ENCODE peak calls at places on chromosomes 11 and 22, in seven cellular contexts. E, C, R, I, M, U and T are unnamed samples.

GRCh38 chr11:19524171-19524671 is 188.4 kb upstream of the NAV2 start:
- DNase-seq in C (no peak), R (no peak), U (no peak), E (no peak), I (peak), M (no peak), T (no peak)

GRCh38 chr22:30940655-30941362 is 27.8 kb downstream of the MORC2 start:
- DNase-seq in U (no peak), R (no peak), E (no peak), C (no peak), I (no peak), M (no peak), T (no peak)

GRCh38 chr11:33699515-33700424 is 856 bp downstream of the C11orf91 start:
- DNase-seq in U (peak), I (peak), M (no peak), E (peak), R (peak), C (peak), T (no peak)

GRCh38 chr11:72569966-72570892 is 104.0 kb downstream of the PDE2A start:
- DNase-seq in E (no peak), U (no peak), M (no peak), C (no peak), I (no peak), R (peak), T (no peak)

GRCh38 chr11:119478711-119479285 is 55.8 kb upstream of the THY1 start:
- DNase-seq in C (no peak), E (no peak), I (no peak), U (no peak), R (peak), M (no peak), T (no peak)

GRCh38 chr22:23696326-23696851 is 5.6 kb downstream of the RGL4 start:
- DNase-seq in E (peak), R (peak), M (no peak), U (no peak), I (no peak), C (no peak), T (no peak)

GRCh38 chr22:25627271-25627848 is 62.9 kb downstream of the GRK3 start:
- DNase-seq in M (no peak), E (no peak), R (no peak), C (no peak), I (no peak), U (no peak), T (no peak)

GRCh38 chr11:115618428-115618827 is 114.2 kb upstream of the CADM1 start:
- DNase-seq in R (no peak), C (no peak), U (no peak), E (no peak), I (no peak), M (no peak), T (no peak)

GRCh38 chr11:104256525-104256924 is 92.6 kb upstream of the PDGFD start:
- DNase-seq in E (no peak), U (no peak), I (no peak), M (no peak), R (no peak), C (no peak), T (no peak)

GRCh38 chr22:48515571-48516200 is 1312.0 kb downstream of the BRD1 start:
- DNase-seq in M (no peak), E (no peak), R (no peak), I (no peak), U (no peak), C (no peak), T (no peak)

GRCh38 chr11:49424136-49424535 is 215.7 kb upstream of the FOLH1 start:
- DNase-seq in R (no peak), U (no peak), I (no peak), M (no peak), C (no peak), E (no peak), T (no peak)

GRCh38 chr11:93432247-93432646 is 101.7 kb downstream of the DEUP1 start:
- DNase-seq in U (no peak), I (no peak), E (no peak), C (no peak), R (no peak), M (no peak), T (no peak)

GRCh38 chr11:114440971-114441810 is 1.9 kb downstream of the REXO2 start:
- DNase-seq in C (no peak), R (no peak), U (no peak), I (no peak), E (no peak), M (no peak), T (no peak)

GRCh38 chr11:17019231-17019630 is 5.0 kb upstream of the PLEKHA7 start:
- DNase-seq in E (no peak), C (no peak), I (no peak), R (no peak), M (no peak), U (no peak), T (peak)

GRCh38 chr11:31702966-31703365 is 108.2 kb downstream of the PAX6 start:
- DNase-seq in E (no peak), C (no peak), R (no peak), U (no peak), M (no peak), I (no peak), T (peak)

GRCh38 chr11:79249341-79249993 is 191.4 kb downstream of the TENM4 start:
- DNase-seq in E (no peak), U (no peak), C (no peak), R (no peak), I (no peak), M (no peak), T (no peak)

GRCh38 chr11:19953909-19954308 is 206.4 kb downstream of the DBX1 start:
- DNase-seq in U (no peak), E (no peak), I (peak), M (no peak), R (no peak), C (no peak), T (peak)

GRCh38 chr11:34395916-34396555 is 38.2 kb upstream of the ABTB2 start:
- DNase-seq in M (no peak), I (no peak), C (no peak), R (no peak), U (no peak), E (no peak), T (peak)

GRCh38 chr11:115321602-115322289 is 182.5 kb downstream of the CADM1 start:
- DNase-seq in E (no peak), U (no peak), M (no peak), R (no peak), I (no peak), C (no peak), T (no peak)

GRCh38 chr22:35519306-35520000 is 21.2 kb upstream of the RASD2 start:
- DNase-seq in C (no peak), E (no peak), U (no peak), R (no peak), I (no peak), M (no peak), T (no peak)

GRCh38 chr11:66479741-66480115 is 506 bp upstream of the DPP3 start:
- DNase-seq in R (peak), I (no peak), E (no peak), M (no peak), C (no peak), U (no peak), T (peak)

GRCh38 chr22:28600546-28601143 is 79.0 kb downstream of the TTC28 start:
- DNase-seq in I (no peak), C (no peak), R (no peak), E (no peak), U (no peak), M (no peak), T (no peak)

DNA sequence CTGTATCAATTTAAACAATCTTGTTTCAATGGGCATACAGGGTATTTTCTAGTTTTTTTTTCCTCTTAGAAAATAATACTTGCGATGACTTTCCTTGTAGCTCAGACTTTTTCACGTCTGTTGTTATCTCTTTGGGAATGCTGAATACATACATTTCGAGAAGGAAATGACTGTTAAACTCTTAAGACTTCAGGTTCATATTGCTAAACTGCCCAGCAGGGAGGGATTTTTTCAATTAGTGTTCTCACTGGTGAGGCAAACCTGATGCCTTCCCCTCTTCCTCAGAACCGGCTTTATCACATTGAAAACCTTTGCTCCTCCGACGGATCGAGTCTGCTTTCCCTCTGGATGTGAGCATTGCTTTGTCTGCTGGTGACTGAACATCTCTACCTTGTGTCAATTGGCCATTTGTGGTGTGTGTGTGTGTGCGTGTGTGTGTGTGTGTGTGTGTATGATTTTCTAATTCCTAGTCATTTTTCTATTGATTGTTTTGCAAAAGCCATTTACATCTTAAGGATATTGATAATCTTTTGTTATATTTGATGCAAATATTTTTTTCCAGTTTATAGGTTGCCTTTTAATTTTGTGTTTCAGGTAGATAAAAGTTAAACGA is 6.6 kb downstream of the NEAT1 start:
- DNase-seq in E (no peak), I (peak), M (no peak), C (no peak), R (peak), U (peak), T (no peak)
- TF ChIP-seq POLR2A in E (peak), I (no peak), M (no peak), C (peak), R (no peak), U (peak), T (peak)

GRCh38 chr11:122334546-122335375 is 218.7 kb upstream of the BLID start:
- DNase-seq in U (no peak), I (no peak), M (no peak), R (no peak), E (no peak), C (no peak), T (no peak)
- TF ChIP-seq POLR2A in U (no peak), I (no peak), M (no peak), R (no peak), E (no peak), C (no peak), T (no peak)

GRCh38 chr11:47587733-47588326 is 1.4 kb downstream of the FAM180B start:
- DNase-seq in I (no peak), R (peak), E (no peak), C (no peak), M (peak), U (no peak), T (no peak)

GRCh38 chr11:47583844-47584243 is 2.6 kb upstream of the FAM180B start:
- DNase-seq in M (no peak), I (no peak), C (no peak), R (no peak), E (no peak), U (no peak), T (no peak)

GRCh38 chr11:47587039-47587675 is 679 bp downstream of the FAM180B start:
- DNase-seq in I (no peak), C (no peak), U (no peak), E (no peak), M (no peak), R (no peak), T (no peak)

GRCh38 chr11:47586456-47586855 is at the start of gene FAM180B:
- DNase-seq in I (no peak), C (no peak), R (no peak), M (no peak), E (no peak), U (no peak), T (no peak)

DNA sequence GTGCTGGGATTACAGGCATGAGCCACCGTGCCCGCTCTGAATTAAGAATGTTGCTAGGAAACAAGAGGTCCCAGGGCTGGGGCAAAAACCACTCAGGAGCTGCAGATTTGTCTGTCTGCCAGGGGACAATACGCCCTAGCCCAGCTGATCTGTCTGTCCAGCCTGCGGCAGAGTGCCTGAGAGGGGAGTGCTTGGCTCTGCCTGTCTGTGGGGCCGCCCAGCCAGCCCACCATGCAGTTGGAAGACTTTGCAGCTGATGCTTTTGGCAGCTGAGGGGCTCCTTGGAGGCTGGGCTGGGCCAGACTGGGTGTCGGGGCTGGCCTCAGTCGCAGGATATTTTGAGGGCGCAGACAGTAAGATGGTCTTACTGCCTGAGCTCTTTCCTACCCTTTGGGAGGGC is 435 bp upstream of the FAM180B start:
- DNase-seq in M (no peak), C (no peak), R (no peak), I (no peak), U (no peak), E (no peak), T (no peak)
- TF ChIP-seq POLR2A in M (no peak), C (no peak), R (no peak), I (no peak), U (no peak), E (no peak), T (no peak)

GRCh38 chr11:27055065-27055682 is 14.6 kb downstream of the BBOX1 start:
- DNase-seq in U (no peak), E (no peak), M (no peak), I (no peak), C (no peak), R (no peak), T (no peak)

GRCh38 chr11:27064086-27064485 is 23.5 kb downstream of the BBOX1 start:
- DNase-seq in C (no peak), U (no peak), R (no peak), E (no peak), M (no peak), I (no peak), T (no peak)

GRCh38 chr11:27059431-27059830 is 18.8 kb downstream of the BBOX1 start:
- DNase-seq in I (no peak), C (no peak), R (no peak), U (no peak), E (no peak), M (no peak), T (no peak)

GRCh38 chr11:27058456-27058855 is 17.8 kb downstream of the BBOX1 start:
- DNase-seq in R (no peak), E (no peak), U (no peak), C (no peak), M (no peak), I (no peak), T (no peak)

GRCh38 chr11:27061078-27061477 is 20.5 kb downstream of the BBOX1 start:
- DNase-seq in R (no peak), I (no peak), E (no peak), M (no peak), U (no peak), C (no peak), T (no peak)
- TF ChIP-seq POLR2A in R (no peak), I (no peak), E (no peak), M (no peak), U (no peak), C (no peak), T (no peak)

GRCh38 chr22:42400811-42401547 is 31.2 kb downstream of the NFAM1 start:
- DNase-seq in C (no peak), E (no peak), I (no peak), R (no peak), M (no peak), U (no peak), T (no peak)
- TF ChIP-seq POLR2A in C (no peak), E (no peak), I (no peak), R (no peak), M (no peak), U (no peak), T (no peak)

DNA sequence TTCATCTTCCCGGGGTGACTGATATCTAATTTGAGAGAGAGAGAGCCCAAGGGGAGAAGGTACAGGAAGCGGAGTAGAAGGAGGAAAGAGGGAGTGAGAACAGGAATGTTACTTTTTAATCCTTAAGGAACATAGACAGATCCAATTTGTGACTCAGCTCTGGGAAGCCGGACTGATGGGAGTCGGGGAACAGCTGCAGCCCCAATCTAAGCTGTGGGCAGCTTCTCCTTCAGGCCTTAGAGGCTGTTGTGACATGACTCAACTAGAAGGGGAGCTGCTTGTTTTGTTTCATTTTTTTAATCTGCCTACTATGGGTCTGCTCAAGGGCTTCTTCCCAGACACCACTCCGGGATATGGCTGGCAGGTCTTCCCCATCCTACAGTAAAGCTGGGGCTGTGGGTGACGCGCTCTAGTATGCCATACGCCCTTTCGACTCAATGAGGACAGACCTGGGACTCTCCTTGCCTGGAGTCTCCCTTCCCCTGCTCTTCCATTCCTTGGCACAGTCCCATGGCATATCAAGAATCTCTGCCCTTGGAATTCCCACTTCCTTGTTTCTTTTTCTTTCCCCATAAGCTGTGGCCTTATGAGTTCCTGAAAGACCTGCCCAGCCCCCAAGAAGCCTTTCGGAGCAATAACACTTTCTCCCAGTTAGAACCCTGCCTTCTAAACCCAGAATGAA is 103.3 kb upstream of the AKIP1 start:
- DNase-seq in U (peak), R (no peak), M (peak), I (peak), C (peak), E (no peak), T (peak)
- TF ChIP-seq POLR2A in U (no peak), R (no peak), M (no peak), I (no peak), C (no peak), E (no peak), T (no peak)

DNA sequence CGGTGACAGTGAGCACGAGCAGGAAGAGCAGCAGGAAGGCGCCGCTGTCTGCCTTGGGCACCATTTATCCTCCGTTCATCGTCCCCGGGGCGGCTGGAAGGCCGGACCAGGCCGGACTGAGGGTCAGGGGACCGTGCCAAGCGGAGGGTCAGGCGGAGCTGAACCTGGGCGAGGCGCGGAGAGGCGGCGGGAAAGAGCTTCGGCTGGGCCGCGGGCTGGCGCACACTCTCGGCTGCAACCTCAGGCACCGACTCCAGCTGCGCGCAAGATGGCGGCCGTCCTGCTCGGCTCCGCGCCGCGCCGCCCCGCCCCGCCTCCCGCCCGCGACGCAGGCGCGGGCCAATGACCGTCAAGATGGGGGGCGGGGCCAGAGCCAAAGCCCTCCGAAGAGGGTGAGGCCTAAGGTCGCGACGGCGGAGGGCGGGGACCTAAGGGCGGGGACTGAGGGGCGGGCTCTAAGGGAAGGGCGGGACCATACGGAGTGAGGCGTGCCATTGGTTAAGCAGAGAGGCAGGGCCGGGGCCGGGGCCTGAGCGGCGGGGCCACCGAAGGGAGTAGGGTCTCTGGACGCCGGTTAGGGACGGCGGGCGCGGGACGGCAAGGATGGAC is at the start of gene DGCR2:
- DNase-seq in R (peak), U (peak), C (peak), M (peak), E (peak), I (peak), T (peak)
- TF ChIP-seq POLR2A in R (peak), U (peak), C (peak), M (peak), E (peak), I (peak), T (peak)

GRCh38 chr11:47257518-47258316 is at the start of gene NR1H3:
- DNase-seq in I (peak), U (peak), R (peak), E (no peak), C (peak), M (peak), T (peak)
- TF ChIP-seq POLR2A in I (no peak), U (no peak), R (no peak), E (no peak), C (no peak), M (no peak), T (no peak)

GRCh38 chr11:69445131-69445470 is 36.4 kb upstream of the LINC01488 start:
- DNase-seq in I (no peak), C (peak), M (no peak), U (no peak), R (no peak), E (no peak), T (no peak)

GRCh38 chr11:69447786-69448185 is 33.7 kb upstream of the LINC01488 start:
- DNase-seq in C (no peak), R (no peak), E (no peak), M (no peak), I (peak), U (no peak), T (peak)

GRCh38 chr11:69443968-69444364 is 37.5 kb upstream of the LINC01488 start:
- DNase-seq in C (peak), M (no peak), U (no peak), E (no peak), I (no peak), R (no peak), T (no peak)

GRCh38 chr11:69444381-69445130 is 36.9 kb upstream of the LINC01488 start:
- DNase-seq in I (peak), M (peak), E (no peak), U (peak), C (peak), R (no peak), T (no peak)

DNA sequence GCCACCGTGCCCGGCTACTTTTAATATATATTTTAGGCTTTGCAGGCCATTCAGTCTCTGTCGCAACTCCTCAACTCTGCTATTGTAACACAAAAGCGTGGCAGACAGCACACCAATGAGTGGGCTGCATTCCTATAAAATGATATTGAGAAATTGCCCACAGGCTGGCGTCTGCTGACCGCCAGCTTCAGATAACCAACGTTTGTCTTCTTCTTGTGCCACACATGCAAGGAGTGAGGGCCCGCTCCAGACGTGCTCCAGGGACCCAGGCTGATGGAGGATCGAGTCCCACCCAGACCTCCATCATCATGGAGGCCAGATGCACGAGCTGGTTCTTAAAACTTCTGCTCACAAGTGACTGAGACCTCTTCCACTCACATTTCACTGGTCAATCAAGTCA is 35.4 kb upstream of the LINC01488 start:
- DNase-seq in U (no peak), E (no peak), C (no peak), R (no peak), I (no peak), M (no peak), T (no peak)
- TF ChIP-seq POLR2A in U (no peak), E (no peak), C (no peak), R (no peak), I (no peak), M (no peak), T (no peak)

DNA sequence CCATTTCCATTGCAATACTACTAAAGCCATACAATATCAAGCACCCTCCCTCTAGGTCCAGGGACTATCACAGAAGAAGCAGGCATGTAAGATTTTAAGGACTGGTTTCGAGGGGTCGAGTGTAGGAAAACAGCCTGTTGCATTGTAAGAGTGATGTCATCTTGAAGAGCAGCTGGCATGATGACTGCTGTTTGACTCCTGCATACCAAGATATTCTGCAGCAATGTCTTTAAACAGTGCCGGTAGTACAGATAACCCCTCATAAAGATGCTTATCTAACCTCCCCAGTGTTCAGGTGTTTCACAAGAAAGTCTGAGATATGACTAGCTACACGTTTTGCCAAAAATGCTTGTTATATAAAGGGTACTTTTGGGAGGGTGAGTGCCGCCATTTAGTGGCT is 11.9 kb downstream of the FAM111A start:
- DNase-seq in M (no peak), C (no peak), U (no peak), R (no peak), E (no peak), I (no peak), T (no peak)
- TF ChIP-seq POLR2A in M (no peak), C (no peak), U (no peak), R (no peak), E (no peak), I (no peak), T (no peak)